ENCODE peak calls at places on chromosomes 6 and 20, in seven cellular contexts. A, T, J, Y, U, F and H are unnamed samples.

GRCh38 chr20:26209171-26209941 is 512.7 kb upstream of the ZNF337 start:
- DNase-seq in A (no peak), T (no peak), J (peak), Y (no peak), U (peak), F (peak), H (no peak)

GRCh38 chr6:19180348-19181073 is 656.7 kb upstream of the ID4 start:
- DNase-seq in A (no peak), T (no peak), J (peak), Y (no peak), U (no peak), F (no peak), H (no peak)

GRCh38 chr6:21342496-21342895 is 251.1 kb upstream of the SOX4 start:
- DNase-seq in A (no peak), T (no peak), J (no peak), Y (no peak), U (no peak), F (no peak), H (no peak)

GRCh38 chr6:47083586-47084047 is 41.5 kb upstream of the ADGRF1 start:
- DNase-seq in A (no peak), T (no peak), J (peak), Y (no peak), U (no peak), F (no peak), H (no peak)

GRCh38 chr20:25380945-25381614 is 9.6 kb downstream of the ABHD12 start:
- DNase-seq in A (no peak), T (no peak), J (no peak), Y (no peak), U (no peak), F (no peak), H (no peak)

GRCh38 chr6:15897063-15897934 is 231.6 kb upstream of the MYLIP start:
- DNase-seq in A (no peak), T (no peak), J (peak), Y (no peak), U (no peak), F (no peak), H (no peak)

GRCh38 chr6:28657756-28658465 is 132.2 kb downstream of the GPX5 start:
- DNase-seq in A (no peak), T (peak), J (peak), Y (peak), U (peak), F (peak), H (no peak)

GRCh38 chr6:142162780-142163179 is 15.7 kb downstream of the VTA1 start:
- DNase-seq in A (no peak), T (no peak), J (no peak), Y (no peak), U (no peak), F (no peak), H (no peak)

GRCh38 chr6:149751239-149751638 is 1.7 kb downstream of the PCMT1 start:
- DNase-seq in A (no peak), T (no peak), J (no peak), Y (no peak), U (no peak), F (no peak), H (no peak)

GRCh38 chr6:143283887-143284640 is 166.4 kb downstream of the ADAT2 start:
- DNase-seq in A (no peak), T (no peak), J (no peak), Y (no peak), U (no peak), F (no peak), H (no peak)

GRCh38 chr6:42227173-42227850 is 9.7 kb upstream of the MRPS10 start:
- DNase-seq in A (no peak), T (no peak), J (no peak), Y (no peak), U (no peak), F (no peak), H (no peak)

GRCh38 chr6:139530551-139530950 is 156.1 kb upstream of the CITED2 start:
- DNase-seq in A (no peak), T (no peak), J (no peak), Y (no peak), U (no peak), F (no peak), H (no peak)

GRCh38 chr20:17965042-17965697 is 3.4 kb downstream of the SNX5 start:
- DNase-seq in A (no peak), T (no peak), J (no peak), Y (no peak), U (no peak), F (no peak), H (no peak)

GRCh38 chr20:37007898-37008649 is 56.6 kb upstream of the SAMHD1 start:
- DNase-seq in A (no peak), T (no peak), J (peak), Y (no peak), U (no peak), F (no peak), H (peak)